ENCODE peak calls at places on chromosomes 4 and X, in six cellular contexts. J is OCI-LY7, F is GM23338, I is PC-3, K is HCT116, L is hepatocyte. D is an unnamed sample. For H3K9me2, the result is how much of the 10 kb centered on the place peaks cover.

GRCh38 chrX:28659269-28659668 is 72.0 kb downstream of the IL1RAPL1 start:
- DNase-seq in J (peak), F (peak), I (no peak), K (no peak), L (no peak), D (no peak)

GRCh38 chr4:112234952-112235609 is 3.5 kb downstream of the AP1AR start:
- DNase-seq in J (peak), F (peak), I (peak), K (peak), L (peak), D (peak)

GRCh38 chrX:137573356-137574101 is 7.6 kb downstream of the ZIC3 start:
- DNase-seq in J (no peak), F (peak), I (no peak), K (no peak), L (no peak), D (no peak)

GRCh38 chrX:45070116-45071007 is 130.3 kb downstream of the DIPK2B start:
- DNase-seq in J (peak), F (peak), I (peak), K (peak), L (peak), D (peak)

GRCh38 chrX:11666180-11666579 is 460 bp upstream of the ARHGAP6 start:
- DNase-seq in J (no peak), F (peak), I (no peak), K (no peak), L (peak), D (peak)

GRCh38 chr4:186132577-186133277 is 28.2 kb downstream of the FAM149A start:
- DNase-seq in J (peak), F (peak), I (peak), K (peak), L (peak), D (no peak)

GRCh38 chr4:176271749-176272148 is 2.7 kb upstream of the ASB5 start:
- DNase-seq in J (no peak), F (no peak), I (peak), K (no peak), L (no peak), D (no peak)

GRCh38 chr4:10732235-10732975 is 47.8 kb upstream of the CLNK start:
- DNase-seq in J (no peak), F (no peak), I (no peak), K (no peak), L (no peak), D (no peak)

GRCh38 chr4:170025523-170026252 is 507 bp downstream of the MFAP3L start:
- DNase-seq in J (no peak), F (peak), I (no peak), K (no peak), L (peak), D (peak)

GRCh38 chr4:73070072-73070385 is 513 bp upstream of the COX18 start:
- DNase-seq in J (no peak), F (peak), I (no peak), K (no peak), L (no peak), D (no peak)

GRCh38 chrX:33970028-33970932 is 161.8 kb downstream of the FAM47A start:
- DNase-seq in J (no peak), F (no peak), I (no peak), K (no peak), L (no peak), D (no peak)

GRCh38 chr4:43411226-43411625 is 518.7 kb downstream of the GRXCR1 start:
- DNase-seq in J (no peak), F (no peak), I (no peak), K (no peak), L (no peak), D (no peak)

GRCh38 chr4:56388311-56388710 is 1.0 kb upstream of the AASDH start:
- DNase-seq in J (peak), F (peak), I (peak), K (no peak), L (no peak), D (no peak)

GRCh38 chrX:150405576-150405975 is 42.5 kb downstream of the MAMLD1 start:
- DNase-seq in J (no peak), F (peak), I (peak), K (no peak), L (peak), D (no peak)
- TF ChIP-seq CTCF in J (no peak), F (peak), I (peak), K (peak), L (no peak), D (peak)

DNA sequence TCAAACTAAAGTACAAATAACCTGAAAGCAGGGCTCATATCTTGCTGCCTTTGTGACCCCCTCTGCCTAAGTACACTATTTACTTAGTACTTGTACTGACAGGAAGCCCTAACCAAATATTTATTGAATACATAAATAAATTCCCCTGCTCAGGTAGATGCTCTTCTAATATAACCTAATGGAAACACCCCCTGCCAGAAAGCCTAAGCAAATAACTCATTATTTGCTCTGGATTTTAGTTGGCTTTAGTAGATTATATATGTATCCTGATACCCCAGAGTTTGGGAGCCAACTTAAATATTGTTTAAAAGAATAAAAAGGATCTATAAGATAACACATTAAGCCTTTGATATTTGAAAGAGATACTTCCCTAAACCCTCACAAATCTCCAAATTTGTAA is 318.2 kb downstream of the PPP1R2C start:
- DNase-seq in J (no peak), F (no peak), I (no peak), K (no peak), L (no peak), D (no peak)
- H3K9me2 ChIP-seq in J (under half), F (under half), I (under half), K (under half), L (under half), D (under half)

GRCh38 chr4:115234405-115235093 is 121.1 kb upstream of the NDST4 start:
- DNase-seq in J (peak), F (peak), I (peak), K (peak), L (peak), D (peak)
- TF ChIP-seq CTCF in J (peak), F (peak), I (peak), K (peak), L (peak), D (peak)

GRCh38 chr4:122012735-122013134 is 60.9 kb upstream of the TRPC3 start:
- DNase-seq in J (no peak), F (no peak), I (no peak), K (no peak), L (no peak), D (no peak)
- H3K9me2 ChIP-seq in J (under half), F (under half), I (under half), K (under half), L (under half), D (under half)

GRCh38 chr4:11748169-11748872 is 319.6 kb upstream of the HS3ST1 start:
- DNase-seq in J (no peak), F (no peak), I (peak), K (peak), L (peak), D (no peak)
- TF ChIP-seq CTCF in J (no peak), F (no peak), I (no peak), K (no peak), L (no peak), D (no peak)

D was measured in SK-N-SH.